ENCODE peak calls at places on chromosomes 4 and X, in seven cellular contexts. R, Z, Q, X, V, B and M are unnamed samples.

GRCh38 chr4:25211721-25212120 is 22.1 kb upstream of the PI4K2B start:
- DNase-seq in B (no peak), X (no peak), V (no peak), Z (no peak), R (no peak), Q (no peak), M (no peak)

GRCh38 chr4:3706111-3706511 is 60.1 kb upstream of the ADRA2C start:
- DNase-seq in B (no peak), R (no peak), V (no peak), X (no peak), Z (peak; percentile 1), Q (no peak), M (no peak)

GRCh38 chr4:24800273-24800880 is 5.0 kb downstream of the SOD3 start:
- DNase-seq in X (no peak), Q (no peak), V (no peak), Z (peak; percentile 12), B (no peak), R (no peak), M (no peak)

GRCh38 chr4:114041117-114041475 is 61.6 kb upstream of the ARSJ start:
- DNase-seq in X (no peak), R (no peak), V (no peak), Q (no peak), B (no peak), Z (no peak), M (no peak)

GRCh38 chr4:97670703-97671269 is 472.5 kb downstream of the STPG2 start:
- DNase-seq in B (no peak), R (no peak), Q (no peak), X (no peak), Z (no peak), V (no peak), M (peak; percentile 64)

GRCh38 chr4:165766976-165767375 is 106.1 kb upstream of the TLL1 start:
- DNase-seq in B (no peak), R (no peak), V (no peak), Q (no peak), Z (no peak), X (no peak), M (no peak)

GRCh38 chr4:125541836-125542235 is 227.1 kb downstream of the FAT4 start:
- DNase-seq in R (no peak), Q (no peak), B (no peak), X (no peak), V (no peak), Z (no peak), M (no peak)

GRCh38 chrX:41923925-41924693 is 755 bp upstream of the CASK start:
- DNase-seq in R (peak; percentile 0), X (no peak), Q (peak; percentile 55), B (peak; percentile 25), V (peak; percentile 7), Z (no peak), M (peak; percentile 35)

GRCh38 chrX:103406256-103406655 is 29.9 kb downstream of the BEX3 start:
- DNase-seq in X (no peak), R (no peak), Q (no peak), B (no peak), Z (no peak), V (no peak), M (no peak)

GRCh38 chr4:12382567-12382966 is 953.9 kb upstream of the HS3ST1 start:
- DNase-seq in B (no peak), Q (no peak), Z (no peak), X (no peak), R (no peak), V (no peak), M (no peak)

GRCh38 chrX:3299626-3300025 is 46.8 kb downstream of the MXRA5 start:
- DNase-seq in Z (no peak), V (no peak), B (no peak), Q (no peak), R (no peak), X (peak; percentile 41), M (no peak)

GRCh38 chr4:113450681-113451080 is 310.9 kb downstream of the CAMK2D start:
- DNase-seq in V (no peak), R (no peak), B (no peak), Z (no peak), X (no peak), Q (no peak), M (no peak)

GRCh38 chr4:74370912-74371311 is 6.0 kb downstream of the EREG start:
- DNase-seq in R (no peak), V (peak; percentile 64), Z (peak; percentile 29), X (no peak), B (no peak), Q (peak; percentile 12), M (no peak)

GRCh38 chrX:17860811-17861495 is at the start of gene RAI2:
- DNase-seq in V (peak; percentile 17), R (peak; percentile 19), B (peak; percentile 30), Z (peak; percentile 71), Q (peak; percentile 57), X (no peak), M (no peak)

GRCh38 chr4:136796953-136797352 is 735.3 kb downstream of the PCDH18 start:
- DNase-seq in R (no peak), V (no peak), B (no peak), Q (no peak), X (no peak), Z (no peak), M (no peak)

GRCh38 chr4:86536166-86536565 is 57.9 kb upstream of the PTPN13 start:
- DNase-seq in Z (no peak), B (no peak), Q (no peak), R (no peak), V (no peak), X (no peak), M (no peak)

GRCh38 chr4:144355809-144356757 is 215.6 kb upstream of the GYPA start:
- DNase-seq in B (no peak), X (peak; percentile 35), R (peak; percentile 23), Z (peak; percentile 75), V (peak; percentile 11), Q (peak; percentile 70), M (no peak)

GRCh38 chrX:47321386-47321785 is 49.0 kb upstream of the ZNF157 start:
- DNase-seq in V (peak; percentile 52), R (peak; percentile 33), Q (peak; percentile 61), X (no peak), B (no peak), Z (peak; percentile 73), M (peak; percentile 71)

GRCh38 chr4:173135241-173135847 is 33.3 kb upstream of the GALNT7 start:
- DNase-seq in B (no peak), X (no peak), Q (no peak), Z (no peak), V (no peak), R (no peak), M (no peak)